ENCODE peak calls at places on chromosome 4, in seven cellular contexts. One of them, this sample, is unnamed.

GRCh38 chr4:7867701-7868429 is 71.8 kb downstream of the AFAP1 start:
- DNase-seq in mesendoderm: no peak
- DNase-seq in NCI-H1105 treated with DMSO at 0.1 percent for 48 hours: no peak
- DNase-seq in activated CD4-positive, alpha-beta memory T cell treated with anti-CD3 and anti-CD28 coated beads, Interleukin-2, amount 10 ng/mL, durations not matched to agents 7 days and 5 days: no peak
- DNase-seq in left colon: no peak
- DNase-seq in AG04450: no peak
- DNase-seq in occipital lobe: no peak
- DNase-seq in this sample: no peak

GRCh38 chr4:142297313-142297712 is 548.8 kb downstream of the INPP4B start:
- DNase-seq in AG04450: no peak
- DNase-seq in occipital lobe: no peak
- DNase-seq in mesendoderm: peak; percentile 95
- DNase-seq in left colon: no peak
- DNase-seq in NCI-H1105 treated with DMSO at 0.1 percent for 48 hours: no peak
- DNase-seq in activated CD4-positive, alpha-beta memory T cell treated with anti-CD3 and anti-CD28 coated beads, Interleukin-2, amount 10 ng/mL, durations not matched to agents 7 days and 5 days: no peak
- DNase-seq in this sample: no peak

GRCh38 chr4:113921089-113921842 is 58.2 kb downstream of the ARSJ start:
- DNase-seq in occipital lobe: no peak
- DNase-seq in AG04450: no peak
- DNase-seq in activated CD4-positive, alpha-beta memory T cell treated with anti-CD3 and anti-CD28 coated beads, Interleukin-2, amount 10 ng/mL, durations not matched to agents 7 days and 5 days: no peak
- DNase-seq in mesendoderm: no peak
- DNase-seq in NCI-H1105 treated with DMSO at 0.1 percent for 48 hours: no peak
- DNase-seq in left colon: no peak
- DNase-seq in this sample: no peak

GRCh38 chr4:52712172-52712990 is 38.8 kb downstream of the ERVMER34-1 start:
- DNase-seq in activated CD4-positive, alpha-beta memory T cell treated with anti-CD3 and anti-CD28 coated beads, Interleukin-2, amount 10 ng/mL, durations not matched to agents 7 days and 5 days: peak; percentile 98
- DNase-seq in NCI-H1105 treated with DMSO at 0.1 percent for 48 hours: peak; percentile 90
- DNase-seq in mesendoderm: peak; percentile 99
- DNase-seq in left colon: peak; percentile 99
- DNase-seq in occipital lobe: peak; percentile 99
- DNase-seq in AG04450: peak; percentile 81
- DNase-seq in this sample: peak; percentile 98

GRCh38 chr4:176664964-176665363 is 127.8 kb downstream of the VEGFC start:
- DNase-seq in mesendoderm: no peak
- DNase-seq in NCI-H1105 treated with DMSO at 0.1 percent for 48 hours: no peak
- DNase-seq in AG04450: no peak
- DNase-seq in occipital lobe: no peak
- DNase-seq in left colon: no peak
- DNase-seq in activated CD4-positive, alpha-beta memory T cell treated with anti-CD3 and anti-CD28 coated beads, Interleukin-2, amount 10 ng/mL, durations not matched to agents 7 days and 5 days: no peak
- DNase-seq in this sample: no peak

GRCh38 chr4:1383728-1384591 is 22.3 kb downstream of the NKX1-1 start:
- DNase-seq in mesendoderm: no peak
- DNase-seq in AG04450: no peak
- DNase-seq in left colon: no peak
- DNase-seq in activated CD4-positive, alpha-beta memory T cell treated with anti-CD3 and anti-CD28 coated beads, Interleukin-2, amount 10 ng/mL, durations not matched to agents 7 days and 5 days: no peak
- DNase-seq in occipital lobe: no peak
- DNase-seq in NCI-H1105 treated with DMSO at 0.1 percent for 48 hours: no peak
- DNase-seq in this sample: no peak

GRCh38 chr4:15344041-15344440 is 83.8 kb upstream of the C1QTNF7 start:
- DNase-seq in left colon: no peak
- DNase-seq in NCI-H1105 treated with DMSO at 0.1 percent for 48 hours: no peak
- DNase-seq in activated CD4-positive, alpha-beta memory T cell treated with anti-CD3 and anti-CD28 coated beads, Interleukin-2, amount 10 ng/mL, durations not matched to agents 7 days and 5 days: no peak
- DNase-seq in AG04450: peak; percentile 89
- DNase-seq in mesendoderm: peak; percentile 69
- DNase-seq in occipital lobe: no peak
- DNase-seq in this sample: no peak

GRCh38 chr4:76055421-76055820 is 19.1 kb upstream of the ART3 start:
- DNase-seq in mesendoderm: no peak
- DNase-seq in AG04450: no peak
- DNase-seq in NCI-H1105 treated with DMSO at 0.1 percent for 48 hours: no peak
- DNase-seq in occipital lobe: no peak
- DNase-seq in left colon: no peak
- DNase-seq in activated CD4-positive, alpha-beta memory T cell treated with anti-CD3 and anti-CD28 coated beads, Interleukin-2, amount 10 ng/mL, durations not matched to agents 7 days and 5 days: no peak
- DNase-seq in this sample: no peak

GRCh38 chr4:128349921-128350320 is 62.3 kb upstream of the PGRMC2 start:
- DNase-seq in activated CD4-positive, alpha-beta memory T cell treated with anti-CD3 and anti-CD28 coated beads, Interleukin-2, amount 10 ng/mL, durations not matched to agents 7 days and 5 days: no peak
- DNase-seq in NCI-H1105 treated with DMSO at 0.1 percent for 48 hours: no peak
- DNase-seq in mesendoderm: no peak
- DNase-seq in occipital lobe: no peak
- DNase-seq in left colon: no peak
- DNase-seq in AG04450: peak; percentile 91
- DNase-seq in this sample: no peak

GRCh38 chr4:168537556-168537955 is 40.7 kb downstream of the PALLD start:
- DNase-seq in AG04450: no peak
- DNase-seq in mesendoderm: no peak
- DNase-seq in NCI-H1105 treated with DMSO at 0.1 percent for 48 hours: no peak
- DNase-seq in activated CD4-positive, alpha-beta memory T cell treated with anti-CD3 and anti-CD28 coated beads, Interleukin-2, amount 10 ng/mL, durations not matched to agents 7 days and 5 days: no peak
- DNase-seq in occipital lobe: no peak
- DNase-seq in left colon: no peak
- DNase-seq in this sample: no peak

GRCh38 chr4:83124079-83124780 is 9.7 kb upstream of the PLAC8 start:
- DNase-seq in mesendoderm: no peak
- DNase-seq in occipital lobe: no peak
- DNase-seq in left colon: no peak
- DNase-seq in NCI-H1105 treated with DMSO at 0.1 percent for 48 hours: no peak
- DNase-seq in activated CD4-positive, alpha-beta memory T cell treated with anti-CD3 and anti-CD28 coated beads, Interleukin-2, amount 10 ng/mL, durations not matched to agents 7 days and 5 days: no peak
- DNase-seq in AG04450: no peak
- DNase-seq in this sample: no peak

GRCh38 chr4:89639395-89639794 is 197.6 kb downstream of the SNCA start:
- DNase-seq in AG04450: no peak
- DNase-seq in left colon: no peak
- DNase-seq in activated CD4-positive, alpha-beta memory T cell treated with anti-CD3 and anti-CD28 coated beads, Interleukin-2, amount 10 ng/mL, durations not matched to agents 7 days and 5 days: no peak
- DNase-seq in NCI-H1105 treated with DMSO at 0.1 percent for 48 hours: no peak
- DNase-seq in mesendoderm: no peak
- DNase-seq in occipital lobe: no peak
- DNase-seq in this sample: no peak

GRCh38 chr4:53706422-53707032 is 115.2 kb upstream of the LNX1 start:
- DNase-seq in mesendoderm: peak; percentile 74
- DNase-seq in activated CD4-positive, alpha-beta memory T cell treated with anti-CD3 and anti-CD28 coated beads, Interleukin-2, amount 10 ng/mL, durations not matched to agents 7 days and 5 days: no peak
- DNase-seq in NCI-H1105 treated with DMSO at 0.1 percent for 48 hours: peak; percentile 13
- DNase-seq in left colon: no peak
- DNase-seq in AG04450: no peak
- DNase-seq in occipital lobe: no peak
- DNase-seq in this sample: peak; percentile 32

GRCh38 chr4:74317616-74318256 is 9.5 kb downstream of the EPGN start:
- DNase-seq in occipital lobe: no peak
- DNase-seq in activated CD4-positive, alpha-beta memory T cell treated with anti-CD3 and anti-CD28 coated beads, Interleukin-2, amount 10 ng/mL, durations not matched to agents 7 days and 5 days: no peak
- DNase-seq in AG04450: no peak
- DNase-seq in left colon: no peak
- DNase-seq in NCI-H1105 treated with DMSO at 0.1 percent for 48 hours: no peak
- DNase-seq in mesendoderm: no peak
- DNase-seq in this sample: no peak

GRCh38 chr4:138875886-138876608 is 139.5 kb upstream of the NOCT start:
- DNase-seq in AG04450: peak; percentile 67
- DNase-seq in NCI-H1105 treated with DMSO at 0.1 percent for 48 hours: no peak
- DNase-seq in mesendoderm: peak; percentile 91
- DNase-seq in occipital lobe: no peak
- DNase-seq in left colon: no peak
- DNase-seq in activated CD4-positive, alpha-beta memory T cell treated with anti-CD3 and anti-CD28 coated beads, Interleukin-2, amount 10 ng/mL, durations not matched to agents 7 days and 5 days: no peak
- DNase-seq in this sample: no peak

GRCh38 chr4:127708985-127709384 is 21.2 kb upstream of the SLC25A31 start:
- DNase-seq in mesendoderm: peak; percentile 38
- DNase-seq in left colon: no peak
- DNase-seq in AG04450: peak; percentile 7
- DNase-seq in NCI-H1105 treated with DMSO at 0.1 percent for 48 hours: peak; percentile 90
- DNase-seq in occipital lobe: no peak
- DNase-seq in activated CD4-positive, alpha-beta memory T cell treated with anti-CD3 and anti-CD28 coated beads, Interleukin-2, amount 10 ng/mL, durations not matched to agents 7 days and 5 days: no peak
- DNase-seq in this sample: no peak

GRCh38 chr4:42716996-42717395 is 60.1 kb upstream of the ATP8A1 start:
- DNase-seq in activated CD4-positive, alpha-beta memory T cell treated with anti-CD3 and anti-CD28 coated beads, Interleukin-2, amount 10 ng/mL, durations not matched to agents 7 days and 5 days: no peak
- DNase-seq in occipital lobe: no peak
- DNase-seq in mesendoderm: no peak
- DNase-seq in left colon: no peak
- DNase-seq in NCI-H1105 treated with DMSO at 0.1 percent for 48 hours: no peak
- DNase-seq in AG04450: no peak
- DNase-seq in this sample: no peak

GRCh38 chr4:87093443-87094123 is 126.8 kb downstream of the KLHL8 start:
- DNase-seq in NCI-H1105 treated with DMSO at 0.1 percent for 48 hours: peak; percentile 49
- DNase-seq in left colon: no peak
- DNase-seq in mesendoderm: peak; percentile 76
- DNase-seq in AG04450: no peak
- DNase-seq in occipital lobe: no peak
- DNase-seq in activated CD4-positive, alpha-beta memory T cell treated with anti-CD3 and anti-CD28 coated beads, Interleukin-2, amount 10 ng/mL, durations not matched to agents 7 days and 5 days: peak; percentile 29
- DNase-seq in this sample: peak; percentile 48

GRCh38 chr4:129346760-129347159 is 250.8 kb downstream of the C4orf33 start:
- DNase-seq in occipital lobe: no peak
- DNase-seq in left colon: no peak
- DNase-seq in NCI-H1105 treated with DMSO at 0.1 percent for 48 hours: no peak
- DNase-seq in mesendoderm: no peak
- DNase-seq in activated CD4-positive, alpha-beta memory T cell treated with anti-CD3 and anti-CD28 coated beads, Interleukin-2, amount 10 ng/mL, durations not matched to agents 7 days and 5 days: no peak
- DNase-seq in AG04450: no peak
- DNase-seq in this sample: no peak